ENCODE peak calls at places on chromosome X, in four cellular contexts. Z is A549, Y is stomach, J is adrenal gland. D is an unnamed sample.

GRCh38 chrX:154437971-154438893 is 1.3 kb downstream of the GDI1 start:
- DNase-seq in Y (no peak), J (no peak), Z (no peak), D (no peak)

GRCh38 chrX:154738013-154738738 is 12.7 kb downstream of the GAB3 start:
- DNase-seq in J (peak; percentile 75), Z (no peak), Y (no peak), D (no peak)

GRCh38 chrX:6228720-6229119 is at the start of gene NLGN4X:
- DNase-seq in Y (no peak), J (no peak), Z (no peak), D (no peak)

GRCh38 chrX:21972721-21973120 is 32.2 kb downstream of the SMS start:
- DNase-seq in Y (no peak), J (peak; percentile 56), Z (peak; percentile 35), D (no peak)

GRCh38 chrX:70025464-70025863 is 24.3 kb downstream of the AWAT2 start:
- DNase-seq in J (no peak), Z (no peak), Y (no peak), D (no peak)

GRCh38 chrX:149916745-149917392 is 12.5 kb upstream of the HSFX4 start:
- DNase-seq in J (no peak), Z (no peak), Y (no peak), D (no peak)

GRCh38 chrX:17039826-17040225 is 93.4 kb downstream of the REPS2 start:
- DNase-seq in Z (no peak), J (no peak), Y (no peak), D (no peak)

GRCh38 chrX:151384807-151385206 is 12.2 kb upstream of the VMA21 start:
- DNase-seq in Y (peak; percentile 56), J (no peak), Z (no peak), D (no peak)

GRCh38 chrX:140180585-140180984 is 215.3 kb upstream of the CXorf66 start:
- DNase-seq in Z (no peak), J (no peak), Y (no peak), D (no peak)

GRCh38 chrX:131801066-131801465 is 222.0 kb upstream of the STK26 start:
- DNase-seq in J (no peak), Y (no peak), Z (no peak), D (no peak)

GRCh38 chrX:38654302-38654701 is 93.0 kb downstream of the TSPAN7 start:
- DNase-seq in Y (no peak), J (no peak), Z (peak; percentile 21), D (no peak)

GRCh38 chrX:154123241-154124219 is 20.5 kb upstream of the OPN1LW start:
- DNase-seq in J (peak; percentile 57), Y (peak; percentile 33), Z (peak; percentile 32), D (peak; percentile 83)

GRCh38 chrX:141642979-141643378 is 53.5 kb downstream of the SPANXA2 start:
- DNase-seq in Z (peak; percentile 4), Y (no peak), J (no peak), D (no peak)

GRCh38 chrX:143121471-143121870 is 95.7 kb downstream of the SPANXN4 start:
- DNase-seq in Z (no peak), J (no peak), Y (no peak), D (no peak)

GRCh38 chrX:136835761-136836160 is 44.8 kb downstream of the RBMX start:
- DNase-seq in Y (no peak), Z (no peak), J (no peak), D (no peak)

GRCh38 chrX:134148293-134148692 is 88.7 kb upstream of the CCDC160 start:
- DNase-seq in Y (no peak), Z (no peak), J (no peak), D (no peak)

GRCh38 chrX:13489451-13489850 is 80.0 kb upstream of the EGFL6 start:
- DNase-seq in J (peak; percentile 64), Y (peak; percentile 56), Z (peak; percentile 40), D (peak; percentile 75)

GRCh38 chrX:129606918-129607317 is 47.8 kb downstream of the APLN start:
- DNase-seq in Y (peak; percentile 65), Z (peak; percentile 47), J (peak; percentile 79), D (peak; percentile 89)

GRCh38 chrX:86263526-86263925 is 115.3 kb downstream of the DACH2 start:
- DNase-seq in Z (no peak), Y (no peak), J (no peak), D (no peak)

GRCh38 chrX:48599341-48599740 is 2.0 kb downstream of the WDR13 start:
- DNase-seq in Y (no peak), J (no peak), Z (no peak), D (no peak)

GRCh38 chrX:48598645-48599044 is 1.4 kb downstream of the WDR13 start:
- DNase-seq in J (no peak), Y (no peak), Z (no peak), D (no peak)

GRCh38 chrX:48600226-48600625 is 2.9 kb downstream of the WDR13 start:
- DNase-seq in Z (no peak), J (no peak), Y (no peak), D (no peak)

GRCh38 chrX:48595929-48596328 is 1.4 kb upstream of the WDR13 start:
- DNase-seq in J (no peak), Y (no peak), Z (no peak), D (no peak)

DNA sequence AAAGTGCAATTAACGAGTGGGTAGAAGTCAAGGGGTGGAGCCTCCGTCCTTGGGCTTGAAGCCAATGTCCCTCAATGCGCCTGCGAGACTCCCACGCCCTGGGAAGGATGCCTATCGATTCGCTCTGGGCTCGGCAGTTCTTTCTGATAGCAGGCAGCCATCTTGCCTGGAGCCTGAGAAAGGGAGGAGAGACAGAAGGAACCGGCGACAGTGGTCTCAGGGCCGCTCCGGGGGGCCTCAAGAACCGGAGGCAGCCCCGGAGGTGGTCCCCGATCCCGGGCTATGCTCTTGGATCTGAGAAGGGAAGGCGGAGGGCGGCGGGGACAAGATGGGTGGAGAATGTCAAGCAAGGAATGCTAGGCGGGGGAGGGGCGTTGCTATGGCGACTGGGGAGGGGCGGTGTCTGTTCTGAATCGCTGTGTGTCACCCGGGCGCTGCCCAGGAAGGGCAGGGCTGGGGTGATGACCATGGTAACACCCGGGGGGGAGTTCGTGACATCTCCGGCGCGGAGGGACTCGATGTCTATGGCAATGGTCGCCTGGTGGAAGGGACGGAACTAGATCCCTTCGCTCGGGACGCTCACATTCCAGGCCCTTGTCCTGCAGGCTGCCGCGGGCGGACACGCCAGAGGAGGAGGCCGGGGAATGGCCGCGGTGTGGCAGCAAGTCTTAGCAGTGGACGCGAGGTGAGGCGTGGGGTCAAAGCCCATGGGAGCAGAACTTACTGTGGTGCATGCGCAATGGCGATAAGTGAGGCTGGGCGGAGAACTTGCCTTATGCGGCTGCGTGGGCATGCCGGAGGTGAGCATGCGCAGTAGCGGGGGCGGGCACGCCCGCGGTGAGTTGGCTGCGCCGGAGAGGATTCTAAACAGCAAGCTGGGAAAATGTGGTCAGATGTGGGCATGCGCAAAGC is at the start of gene WDR13:
- DNase-seq in Y (peak; percentile 92), J (peak; percentile 96), Z (peak; percentile 96), D (peak; percentile 98)
- TF ChIP-seq POLR2A in Y (no peak), J (peak; percentile 74), Z (peak; percentile 86), D (no peak)

DNA sequence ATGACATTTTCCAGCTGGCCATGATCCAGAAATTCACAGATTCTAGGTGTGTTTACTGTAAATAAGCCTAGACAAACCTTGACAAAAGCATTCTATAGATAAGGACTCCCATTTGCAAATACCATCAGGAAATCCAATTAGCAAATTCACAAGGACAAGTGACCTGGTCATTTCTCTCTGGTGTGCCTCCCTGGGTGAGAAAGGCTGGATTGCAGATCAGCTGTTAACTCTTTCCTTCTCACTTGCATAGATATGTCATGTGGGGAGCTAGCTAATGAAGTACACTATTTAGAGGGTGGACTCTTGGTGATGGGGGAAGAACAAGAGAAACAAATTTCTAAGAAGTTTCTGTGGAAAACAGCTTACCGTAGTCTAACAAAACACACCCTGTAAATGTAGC is 58.9 kb downstream of the MOSPD2 start:
- DNase-seq in J (no peak), Z (no peak), Y (no peak), D (no peak)
- TF ChIP-seq CTCF in J (no peak), Z (no peak), Y (no peak), D (no peak)

DNA sequence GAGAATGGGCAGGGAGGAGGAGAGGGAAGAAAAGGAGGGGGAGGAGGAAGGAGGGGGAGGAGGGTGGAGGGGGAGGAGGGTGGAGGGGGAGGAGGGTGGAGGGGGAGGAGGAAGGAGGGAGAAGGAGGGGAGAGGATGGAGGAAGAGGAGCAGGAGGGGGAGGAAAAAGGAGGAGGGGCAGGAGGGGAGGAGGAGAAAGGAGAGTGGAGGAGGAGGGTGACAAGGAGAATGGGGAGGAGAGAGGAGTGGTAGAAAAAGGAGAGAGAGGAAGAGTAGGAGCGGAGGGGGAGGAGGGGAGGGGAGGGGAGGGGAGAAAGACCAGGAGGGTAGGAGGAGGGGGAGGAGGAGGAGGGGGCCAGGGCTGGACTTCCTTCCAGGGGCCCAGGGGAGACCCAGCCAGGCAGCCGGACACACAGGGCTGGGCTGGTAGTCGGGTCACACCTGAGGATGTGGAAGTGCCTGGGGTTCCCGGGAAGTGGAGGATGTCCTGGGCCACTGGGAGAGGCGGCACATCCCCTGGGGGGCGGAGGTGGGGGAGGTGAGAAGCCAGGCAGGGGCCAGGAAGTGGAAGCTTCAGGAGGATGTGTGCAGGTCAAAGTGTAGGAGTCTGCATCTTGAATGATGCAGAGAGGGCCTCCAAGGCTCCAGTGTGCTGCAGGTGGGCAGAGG is 18.7 kb downstream of the IL3RA start:
- DNase-seq in J (no peak), Y (no peak), Z (no peak), D (no peak)
- TF ChIP-seq POLR2A in J (no peak), Y (no peak), Z (no peak), D (no peak)

GRCh38 chrX:77422886-77423648 is 24.1 kb upstream of the FGF16 start:
- DNase-seq in J (no peak), Z (no peak), Y (no peak), D (no peak)
- TF ChIP-seq CTCF in J (no peak), Z (no peak), Y (no peak), D (no peak)

GRCh38 chrX:65744965-65745364 is 77.5 kb downstream of the MSN start:
- DNase-seq in Y (no peak), J (no peak), Z (no peak), D (no peak)

GRCh38 chrX:65740909-65741308 is 73.5 kb downstream of the MSN start:
- DNase-seq in Y (no peak), Z (no peak), J (no peak), D (no peak)

GRCh38 chrX:65741823-65742222 is 74.4 kb downstream of the MSN start:
- DNase-seq in J (no peak), Z (no peak), Y (no peak), D (no peak)

GRCh38 chrX:65745992-65746391 is 78.5 kb downstream of the MSN start:
- DNase-seq in Z (peak; percentile 11), J (no peak), Y (no peak), D (peak; percentile 40)

GRCh38 chrX:65745427-65745826 is 78.0 kb downstream of the MSN start:
- DNase-seq in J (no peak), Y (no peak), Z (no peak), D (no peak)
- TF ChIP-seq POLR2A in J (no peak), Y (no peak), Z (no peak), D (no peak)

GRCh38 chrX:10512741-10513140 is 107.6 kb downstream of the MID1 start:
- DNase-seq in Y (no peak), J (no peak), Z (no peak), D (no peak)

GRCh38 chrX:10516781-10517322 is 103.5 kb downstream of the MID1 start:
- DNase-seq in J (no peak), Y (no peak), Z (no peak), D (no peak)

GRCh38 chrX:10514891-10515290 is 105.5 kb downstream of the MID1 start:
- DNase-seq in Z (no peak), J (no peak), Y (no peak), D (no peak)

GRCh38 chrX:10512258-10512657 is 108.1 kb downstream of the MID1 start:
- DNase-seq in Y (no peak), J (no peak), Z (no peak), D (no peak)

GRCh38 chrX:10513974-10514373 is 106.4 kb downstream of the MID1 start:
- DNase-seq in J (no peak), Y (no peak), Z (peak; percentile 40), D (no peak)
- TF ChIP-seq CTCF in J (no peak), Y (no peak), Z (no peak), D (no peak)